ENCODE peak calls at places on chromosomes 6 and 20, in eight cellular contexts. V is K562, E is pancreas, Q is vagina, P is endothelial cell of umbilical vein, H is choroid plexus epithelial cell, K is bronchial epithelial cell, R is AG10803. N is an unnamed sample.

GRCh38 chr20:44522841-44523240 is 971 bp upstream of the SERINC3 start:
- DNase-seq in E (no peak), P (no peak), K (no peak), Q (no peak), V (no peak), R (no peak), H (no peak), N (no peak)

GRCh38 chr20:24657211-24657610 is 187.8 kb downstream of the SYNDIG1 start:
- DNase-seq in P (no peak), H (peak), E (no peak), R (no peak), K (no peak), Q (no peak), V (peak), N (peak)

GRCh38 chr6:53643481-53643965 is 22.0 kb downstream of the KLHL31 start:
- DNase-seq in K (no peak), Q (no peak), V (no peak), R (no peak), E (no peak), H (no peak), P (no peak), N (no peak)

GRCh38 chr20:31484001-31484400 is 8.9 kb downstream of the REM1 start:
- DNase-seq in R (no peak), E (no peak), P (peak), K (peak), H (peak), V (peak), Q (no peak), N (no peak)

GRCh38 chr20:434221-434620 is 26.1 kb downstream of the RBCK1 start:
- DNase-seq in P (no peak), K (no peak), R (no peak), H (no peak), E (peak), V (no peak), Q (no peak), N (no peak)

GRCh38 chr6:116666869-116667268 is 1.7 kb downstream of the ZUP1 start:
- DNase-seq in K (no peak), V (no peak), Q (no peak), E (no peak), P (peak), H (no peak), R (no peak), N (no peak)

GRCh38 chr6:142187209-142187608 is 40.1 kb downstream of the VTA1 start:
- DNase-seq in K (peak), Q (no peak), H (peak), V (no peak), E (no peak), R (peak), P (peak), N (peak)

GRCh38 chr6:167299641-167300308 is 8.7 kb downstream of the UNC93A start:
- DNase-seq in R (no peak), K (no peak), Q (no peak), P (no peak), V (no peak), E (no peak), H (no peak), N (no peak)

GRCh38 chr6:160767019-160767646 is 65.1 kb downstream of the PLG start:
- DNase-seq in P (peak), H (peak), R (peak), V (peak), Q (no peak), E (peak), K (peak), N (peak)

GRCh38 chr20:35005463-35005961 is 49.8 kb downstream of the MYH7B start:
- DNase-seq in K (no peak), H (no peak), E (peak), P (no peak), Q (no peak), V (no peak), R (no peak), N (no peak)

GRCh38 chr6:48998574-48998973 is 464.5 kb downstream of the MMUT start:
- DNase-seq in E (no peak), H (no peak), R (no peak), K (no peak), V (no peak), Q (no peak), P (no peak), N (no peak)

DNA sequence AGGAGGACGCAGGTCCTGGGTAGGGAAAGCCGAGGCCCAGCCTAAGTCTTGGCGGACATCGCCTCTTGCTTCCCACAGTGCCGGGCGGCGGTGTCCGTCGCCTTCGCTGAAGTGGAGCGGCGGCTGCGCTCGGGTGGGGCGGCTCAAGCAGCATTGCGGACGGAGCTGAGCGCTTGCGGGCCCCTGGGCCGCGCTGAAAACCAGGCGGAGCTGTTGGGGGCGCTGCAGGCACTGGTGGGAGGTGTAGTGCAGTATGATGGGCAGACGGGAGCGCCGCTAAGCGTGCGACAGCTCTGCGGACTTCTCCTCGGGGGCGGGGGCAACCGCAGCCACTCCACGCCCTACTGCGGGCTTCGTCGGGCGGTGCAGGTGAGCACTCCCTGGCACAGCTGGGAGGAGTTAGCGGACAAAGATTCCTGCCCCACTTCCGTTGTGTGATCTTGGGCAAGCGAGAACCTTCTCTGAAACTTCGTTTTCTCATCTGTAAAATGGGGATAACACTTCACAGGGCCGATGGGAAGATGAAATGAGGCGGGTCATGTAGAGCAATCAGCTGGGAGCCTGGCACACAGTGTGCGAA is 4.3 kb downstream of the PRSS16 start:
- DNase-seq in Q (no peak), K (peak), P (peak), H (peak), E (peak), V (peak), R (peak), N (no peak)
- H3K4me3 ChIP-seq in Q (peak), K (peak), P (peak), H (peak), E (peak), V (peak), R (peak), N (peak)

GRCh38 chr20:52105045-52105572 is 86.5 kb downstream of the ZFP64 start:
- DNase-seq in V (no peak), P (peak), Q (no peak), K (no peak), H (peak), E (no peak), R (peak), N (no peak)
- H3K4me3 ChIP-seq in V (no peak), P (peak), Q (peak), K (peak), H (peak), E (peak), R (peak), N (peak)

DNA sequence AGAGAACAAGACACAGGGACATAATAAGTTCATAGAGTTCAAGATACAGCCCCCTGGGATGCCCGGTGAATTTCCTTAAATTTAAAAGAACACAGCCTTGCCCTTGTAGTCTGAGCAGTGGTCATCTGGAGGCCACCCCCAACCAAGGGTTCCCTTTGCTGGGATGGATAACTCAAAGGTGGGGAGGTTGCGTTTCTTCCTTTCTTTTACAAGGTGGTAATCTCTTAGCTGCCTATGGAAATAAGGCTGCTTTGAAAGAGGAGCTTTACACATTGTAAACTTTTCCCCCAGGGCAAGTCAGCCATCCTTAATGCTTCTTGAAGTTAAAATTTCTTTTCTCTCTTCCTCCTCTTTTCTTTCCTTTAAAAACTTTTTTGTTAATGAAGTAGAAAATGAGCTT is 71.2 kb upstream of the PRDM1 start:
- DNase-seq in R (no peak), Q (no peak), H (no peak), K (no peak), E (no peak), V (no peak), P (no peak), N (no peak)
- H3K4me3 ChIP-seq in R (no peak), Q (no peak), H (no peak), K (no peak), E (no peak), V (no peak), P (no peak), N (no peak)

GRCh38 chr6:10586302-10586701 is 65.2 kb downstream of the GCNT2 start:
- DNase-seq in Q (no peak), H (no peak), P (no peak), E (no peak), V (no peak), K (no peak), R (no peak), N (no peak)
- H3K4me3 ChIP-seq in Q (no peak), H (no peak), P (no peak), E (no peak), V (no peak), K (no peak), R (no peak), N (no peak)